ENCODE peak calls at places on chromosomes 2 and 18, in nine cellular contexts. M, H, E, O, W, K, P, L and R are unnamed samples.

GRCh38 chr2:118227698-118228508 is 139.6 kb downstream of the INSIG2 start:
- DNase-seq in M (no peak), H (no peak), E (no peak), O (peak), W (no peak), K (no peak), P (no peak), L (no peak), R (no peak)

GRCh38 chr2:45610281-45611019 is 617 bp downstream of the SRBD1 start:
- DNase-seq in M (peak), H (peak), E (peak), O (peak), W (no peak), K (peak), P (peak), L (peak), R (peak)

GRCh38 chr2:237961637-237962036 is 5.2 kb upstream of the UBE2F start:
- DNase-seq in M (no peak), H (no peak), E (no peak), O (no peak), W (no peak), K (no peak), P (no peak), L (no peak), R (no peak)

GRCh38 chr2:153870308-153870707 is 1.4 kb upstream of the GALNT13 start:
- DNase-seq in M (peak), H (no peak), E (no peak), O (no peak), W (no peak), K (no peak), P (no peak), L (no peak), R (no peak)

GRCh38 chr2:70012887-70013286 is 51.5 kb upstream of the ASPRV1 start:
- DNase-seq in M (no peak), H (no peak), E (no peak), O (no peak), W (no peak), K (no peak), P (no peak), L (no peak), R (no peak)

GRCh38 chr18:50401334-50401733 is 26.5 kb downstream of the SKA1 start:
- DNase-seq in M (no peak), H (no peak), E (no peak), O (no peak), W (no peak), K (no peak), P (no peak), L (no peak), R (no peak)

GRCh38 chr2:111049792-111050640 is 70.7 kb upstream of the BCL2L11 start:
- DNase-seq in M (no peak), H (peak), E (peak), O (no peak), W (no peak), K (no peak), P (no peak), L (no peak), R (no peak)

GRCh38 chr2:224160917-224161316 is 121.8 kb upstream of the SERPINE2 start:
- DNase-seq in M (no peak), H (peak), E (no peak), O (peak), W (no peak), K (no peak), P (no peak), L (no peak), R (no peak)

GRCh38 chr2:240244543-240244942 is 104.1 kb upstream of the OTOS start:
- DNase-seq in M (no peak), H (no peak), E (no peak), O (no peak), W (no peak), K (no peak), P (no peak), L (peak), R (no peak)

GRCh38 chr2:121766624-121767023 is 11.2 kb downstream of the TSN start:
- DNase-seq in M (no peak), H (no peak), E (no peak), O (no peak), W (no peak), K (no peak), P (no peak), L (no peak), R (no peak)

GRCh38 chr2:226578879-226579278 is 220.7 kb downstream of the IRS1 start:
- DNase-seq in M (no peak), H (peak), E (no peak), O (peak), W (no peak), K (no peak), P (no peak), L (no peak), R (no peak)

GRCh38 chr2:221283896-221284295 is 288.2 kb downstream of the EPHA4 start:
- DNase-seq in M (no peak), H (peak), E (no peak), O (peak), W (no peak), K (no peak), P (no peak), L (no peak), R (no peak)

GRCh38 chr2:73205611-73206010 is 3.2 kb downstream of the NOTO start:
- DNase-seq in M (no peak), H (no peak), E (no peak), O (no peak), W (no peak), K (no peak), P (no peak), L (no peak), R (no peak)

GRCh38 chr2:83394134-83394965 is 1064.7 kb downstream of the SUCLG1 start:
- DNase-seq in M (no peak), H (no peak), E (peak), O (no peak), W (no peak), K (no peak), P (no peak), L (no peak), R (no peak)

GRCh38 chr2:68734688-68735525 is at the start of gene ARHGAP25:
- DNase-seq in M (no peak), H (no peak), E (peak), O (no peak), W (no peak), K (no peak), P (no peak), L (peak), R (no peak)

GRCh38 chr2:10441966-10442365 is 6.2 kb downstream of the ODC1 start:
- DNase-seq in M (no peak), H (peak), E (no peak), O (no peak), W (no peak), K (no peak), P (no peak), L (no peak), R (no peak)

GRCh38 chr2:239463541-239464165 is 62.8 kb upstream of the HDAC4 start:
- DNase-seq in M (no peak), H (no peak), E (no peak), O (no peak), W (no peak), K (peak), P (no peak), L (no peak), R (no peak)

GRCh38 chr2:86675611-86676015 is 44.5 kb upstream of the RMND5A start:
- DNase-seq in M (no peak), H (no peak), E (peak), O (no peak), W (no peak), K (no peak), P (no peak), L (no peak), R (no peak)

GRCh38 chr2:28544405-28544914 is 48.6 kb downstream of the PLB1 start:
- DNase-seq in M (peak), H (peak), E (no peak), O (no peak), W (no peak), K (no peak), P (peak), L (no peak), R (peak)

GRCh38 chr2:123953848-123954247 is 71.2 kb upstream of the CNTNAP5 start:
- DNase-seq in M (no peak), H (peak), E (no peak), O (peak), W (no peak), K (no peak), P (peak), L (no peak), R (no peak)

GRCh38 chr18:59959079-59959478 is 59.3 kb downstream of the PMAIP1 start:
- DNase-seq in M (no peak), H (no peak), E (no peak), O (peak), W (no peak), K (no peak), P (no peak), L (no peak), R (no peak)

GRCh38 chr18:64103979-64104378 is 44.9 kb downstream of the LINC00305 start:
- DNase-seq in M (peak), H (no peak), E (no peak), O (no peak), W (no peak), K (no peak), P (no peak), L (no peak), R (no peak)

GRCh38 chr2:214881647-214882205 is 72.2 kb upstream of the BARD1 start:
- DNase-seq in M (no peak), H (peak), E (no peak), O (peak), W (no peak), K (no peak), P (peak), L (no peak), R (no peak)

GRCh38 chr2:5698171-5698570 is 6.0 kb downstream of the SOX11 start:
- DNase-seq in M (no peak), H (no peak), E (no peak), O (no peak), W (no peak), K (no peak), P (no peak), L (no peak), R (no peak)

GRCh38 chr2:5696741-5697521 is 4.7 kb downstream of the SOX11 start:
- DNase-seq in M (peak), H (peak), E (peak), O (peak), W (no peak), K (no peak), P (peak), L (no peak), R (no peak)

GRCh38 chr2:5697554-5697953 is 5.4 kb downstream of the SOX11 start:
- DNase-seq in M (peak), H (no peak), E (peak), O (no peak), W (no peak), K (no peak), P (no peak), L (no peak), R (no peak)

GRCh38 chr2:5695641-5696350 is 3.6 kb downstream of the SOX11 start:
- DNase-seq in M (peak), H (peak), E (peak), O (peak), W (no peak), K (no peak), P (peak), L (no peak), R (no peak)

DNA sequence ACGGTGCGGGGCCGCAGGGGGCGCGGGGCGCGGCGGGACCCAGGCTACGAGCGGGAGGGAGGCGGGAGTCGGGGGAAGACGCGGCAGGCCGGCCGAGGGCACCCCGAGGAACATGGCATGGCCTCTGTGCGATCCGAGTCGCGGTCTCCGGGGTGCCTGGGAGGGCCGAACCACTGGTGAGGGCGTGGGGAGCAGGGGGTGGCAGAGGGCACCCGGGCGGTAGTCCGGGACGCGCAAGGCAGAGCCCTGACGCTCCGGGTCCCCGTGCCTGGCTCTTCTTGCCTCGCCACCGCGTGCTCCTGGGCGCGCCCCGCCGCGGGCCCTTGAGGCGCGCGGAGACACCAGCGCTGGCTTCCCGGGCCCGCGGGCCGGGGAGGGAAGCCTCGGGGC is 4.2 kb downstream of the SOX11 start:
- DNase-seq in M (peak), H (no peak), E (peak), O (peak), W (no peak), K (no peak), P (peak), L (no peak), R (no peak)
- H3K4me3 ChIP-seq in M (peak), H (peak), E (peak), O (peak), W (peak), K (peak), P (peak), L (no peak), R (no peak)

GRCh38 chr18:37540424-37541121 is 25.0 kb downstream of the CELF4 start:
- DNase-seq in M (no peak), H (no peak), E (no peak), O (no peak), W (no peak), K (peak), P (no peak), L (no peak), R (no peak)
- H3K4me3 ChIP-seq in M (no peak), H (no peak), E (no peak), O (no peak), W (no peak), K (no peak), P (no peak), L (no peak), R (no peak)

GRCh38 chr18:8977166-8977565 is 125.3 kb upstream of the NDUFV2 start:
- DNase-seq in M (no peak), H (no peak), E (no peak), O (no peak), W (no peak), K (no peak), P (no peak), L (no peak), R (no peak)
- H3K4me3 ChIP-seq in M (no peak), H (no peak), E (no peak), O (no peak), W (no peak), K (no peak), P (no peak), L (no peak), R (no peak)

GRCh38 chr2:205692095-205692494 is 9.8 kb downstream of the NRP2 start:
- DNase-seq in M (no peak), H (peak), E (no peak), O (peak), W (no peak), K (no peak), P (no peak), L (no peak), R (no peak)

GRCh38 chr2:205687018-205687956 is 5.0 kb downstream of the NRP2 start:
- DNase-seq in M (no peak), H (no peak), E (no peak), O (no peak), W (no peak), K (no peak), P (no peak), L (no peak), R (no peak)

GRCh38 chr2:205686231-205687017 is 4.1 kb downstream of the NRP2 start:
- DNase-seq in M (peak), H (no peak), E (no peak), O (peak), W (no peak), K (no peak), P (no peak), L (no peak), R (no peak)

GRCh38 chr2:205688417-205689200 is 6.3 kb downstream of the NRP2 start:
- DNase-seq in M (no peak), H (peak), E (no peak), O (peak), W (no peak), K (no peak), P (no peak), L (no peak), R (no peak)

GRCh38 chr2:205689837-205690236 is 7.5 kb downstream of the NRP2 start:
- DNase-seq in M (no peak), H (no peak), E (no peak), O (no peak), W (no peak), K (no peak), P (no peak), L (no peak), R (no peak)
- H3K4me3 ChIP-seq in M (no peak), H (no peak), E (no peak), O (no peak), W (no peak), K (no peak), P (no peak), L (no peak), R (no peak)

GRCh38 chr18:52339891-52340371 is at the start of gene DCC:
- DNase-seq in M (peak), H (peak), E (peak), O (peak), W (no peak), K (no peak), P (peak), L (no peak), R (no peak)
- H3K4me3 ChIP-seq in M (peak), H (peak), E (peak), O (peak), W (peak), K (no peak), P (peak), L (peak), R (no peak)

DNA sequence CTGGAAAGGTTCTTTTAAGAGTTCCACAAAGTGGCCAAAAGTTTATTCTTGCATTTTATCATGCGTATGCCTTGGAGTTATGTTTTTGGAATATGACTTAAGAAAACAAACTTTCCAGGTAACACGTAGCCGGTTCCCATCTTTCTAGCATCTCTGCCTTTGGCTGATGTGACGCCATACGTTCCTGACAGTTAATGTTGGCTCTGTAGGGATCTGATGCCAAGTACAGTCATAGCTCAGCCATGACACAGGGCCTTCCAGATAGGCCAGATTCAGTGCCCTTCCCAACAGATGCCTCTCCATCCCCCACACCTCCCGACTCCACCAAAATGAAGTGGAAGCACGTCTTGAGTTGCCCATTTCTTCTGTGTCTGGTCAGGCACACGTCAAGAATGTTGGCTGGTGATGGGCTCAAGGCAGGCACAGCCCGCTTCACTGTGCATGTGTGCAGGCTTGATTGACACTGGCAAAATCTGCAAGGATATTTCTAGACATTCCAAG is 51.0 kb upstream of the THOC1 start:
- DNase-seq in M (no peak), H (no peak), E (no peak), O (peak), W (no peak), K (no peak), P (no peak), L (no peak), R (no peak)
- H3K4me3 ChIP-seq in M (no peak), H (no peak), E (no peak), O (no peak), W (no peak), K (no peak), P (no peak), L (no peak), R (no peak)

GRCh38 chr2:210226186-210226585 is 939 bp upstream of the ACADL start:
- DNase-seq in M (no peak), H (no peak), E (no peak), O (no peak), W (no peak), K (no peak), P (no peak), L (no peak), R (no peak)
- H3K4me3 ChIP-seq in M (no peak), H (no peak), E (no peak), O (no peak), W (no peak), K (no peak), P (no peak), L (no peak), R (no peak)

GRCh38 chr2:233353101-233353768 is 1.1 kb upstream of the DGKD start:
- DNase-seq in M (no peak), H (no peak), E (no peak), O (no peak), W (no peak), K (peak), P (no peak), L (no peak), R (no peak)

GRCh38 chr2:233353769-233354499 is at the start of gene DGKD:
- DNase-seq in M (peak), H (peak), E (peak), O (peak), W (no peak), K (peak), P (no peak), L (peak), R (peak)

GRCh38 chr2:233355916-233356315 is 1.6 kb downstream of the DGKD start:
- DNase-seq in M (no peak), H (no peak), E (no peak), O (no peak), W (no peak), K (no peak), P (no peak), L (no peak), R (no peak)

GRCh38 chr2:233354971-233355574 is 779 bp downstream of the DGKD start:
- DNase-seq in M (peak), H (peak), E (peak), O (peak), W (no peak), K (peak), P (no peak), L (no peak), R (no peak)

GRCh38 chr2:233354500-233354924 is 218 bp downstream of the DGKD start:
- DNase-seq in M (no peak), H (no peak), E (no peak), O (no peak), W (no peak), K (no peak), P (no peak), L (no peak), R (no peak)
- H3K4me3 ChIP-seq in M (peak), H (peak), E (no peak), O (peak), W (peak), K (peak), P (peak), L (no peak), R (peak)

DNA sequence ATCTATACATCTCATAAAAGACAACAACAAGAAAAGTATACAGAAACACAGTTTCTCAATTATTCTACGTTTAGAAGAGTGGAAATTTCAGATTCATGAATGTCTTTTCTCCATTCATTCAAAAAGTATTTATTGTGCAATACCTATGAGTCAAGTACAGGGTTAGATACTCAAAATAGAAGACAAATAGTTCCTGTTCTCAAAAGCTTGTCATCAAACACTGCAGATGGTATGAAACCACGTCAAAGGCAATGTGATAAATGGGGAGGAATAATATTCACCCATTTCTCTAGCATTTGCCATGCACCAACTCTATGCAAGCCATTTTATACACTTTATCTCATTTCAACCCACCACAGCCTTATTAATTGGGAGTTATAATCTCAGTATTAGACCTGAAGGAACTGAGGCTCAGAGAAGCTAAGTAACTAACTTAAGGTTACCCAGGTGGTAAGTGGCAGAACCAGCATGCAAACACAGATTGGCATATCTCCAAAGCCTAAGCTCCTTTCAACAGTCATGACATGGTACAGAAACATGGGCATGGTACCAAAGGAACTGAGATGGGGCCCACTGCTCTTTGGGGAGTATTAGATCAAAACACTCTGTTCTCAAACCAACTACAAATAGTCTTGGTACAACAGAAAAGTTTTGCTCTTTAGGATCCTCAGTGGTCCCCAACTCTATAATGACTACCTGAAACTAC is 67.2 kb upstream of the NPAS2 start:
- DNase-seq in M (no peak), H (peak), E (no peak), O (peak), W (no peak), K (no peak), P (peak), L (no peak), R (no peak)
- H3K4me3 ChIP-seq in M (no peak), H (no peak), E (no peak), O (no peak), W (no peak), K (no peak), P (no peak), L (no peak), R (no peak)

GRCh38 chr2:286774-287392 is 1.0 kb downstream of the ALKAL2 start:
- DNase-seq in M (peak), H (peak), E (no peak), O (no peak), W (no peak), K (no peak), P (no peak), L (no peak), R (no peak)
- H3K4me3 ChIP-seq in M (peak), H (no peak), E (no peak), O (no peak), W (peak), K (peak), P (peak), L (peak), R (no peak)